ENCODE peak calls at places on chromosomes 3 and 15, in seven cellular contexts. L, F, X, B, O, I and J are unnamed samples.

GRCh38 chr15:41423979-41424659 is 7.2 kb downstream of the RTF1 start:
- DNase-seq in O (no peak), B (peak), F (no peak), L (no peak), X (no peak), I (no peak), J (peak)

GRCh38 chr3:132593950-132594328 is 3.1 kb upstream of the ACKR4 start:
- DNase-seq in O (no peak), B (no peak), L (peak), I (no peak), F (peak), X (no peak), J (no peak)

GRCh38 chr3:13012228-13012691 is 61.0 kb downstream of the IQSEC1 start:
- DNase-seq in F (no peak), O (peak), X (peak), I (peak), L (peak), B (peak), J (peak)

GRCh38 chr15:44102675-44103254 is 92.3 kb downstream of the FRMD5 start:
- DNase-seq in I (no peak), B (no peak), F (peak), L (peak), X (peak), O (no peak), J (no peak)

GRCh38 chr3:52531636-52532516 is 1.8 kb downstream of the NT5DC2 start:
- DNase-seq in O (no peak), B (no peak), X (no peak), L (no peak), I (no peak), F (no peak), J (peak)

GRCh38 chr3:30193625-30194044 is 412.8 kb upstream of the TGFBR2 start:
- DNase-seq in X (no peak), I (no peak), B (no peak), L (no peak), F (no peak), O (no peak), J (no peak)

GRCh38 chr15:94029495-94029894 is 201.9 kb upstream of the MCTP2 start:
- DNase-seq in B (no peak), F (no peak), L (peak), X (no peak), I (no peak), O (no peak), J (no peak)

GRCh38 chr3:123728014-123728413 is 143.2 kb upstream of the HACD2 start:
- DNase-seq in I (no peak), B (no peak), L (peak), X (no peak), F (no peak), O (no peak), J (no peak)

GRCh38 chr15:91227062-91227461 is 127.0 kb downstream of the SV2B start:
- DNase-seq in L (no peak), O (no peak), F (no peak), I (no peak), X (no peak), B (no peak), J (no peak)

GRCh38 chr3:62667714-62668113 is 207.5 kb downstream of the CADPS start:
- DNase-seq in X (no peak), L (no peak), I (no peak), O (peak), B (no peak), F (no peak), J (no peak)

GRCh38 chr15:87792250-87793030 is 464.1 kb downstream of the NTRK3 start:
- DNase-seq in B (no peak), F (no peak), L (no peak), O (no peak), X (no peak), I (no peak), J (no peak)

GRCh38 chr3:23877324-23877980 is 39.3 kb downstream of the NKIRAS1 start:
- DNase-seq in L (peak), O (no peak), F (peak), X (no peak), B (no peak), I (no peak), J (no peak)

GRCh38 chr3:12353796-12354505 is 65.1 kb downstream of the PPARG start:
- DNase-seq in F (no peak), L (peak), B (no peak), I (no peak), X (no peak), O (no peak), J (no peak)

GRCh38 chr3:20040476-20041196 is 390 bp downstream of the KAT2B start:
- DNase-seq in I (peak), X (peak), O (peak), F (peak), L (peak), B (peak), J (peak)

GRCh38 chr3:79018671-79019136 is 749.1 kb downstream of the ROBO1 start:
- DNase-seq in I (peak), O (no peak), F (peak), L (peak), X (no peak), B (peak), J (peak)

GRCh38 chr15:101023501-101024110 is 104.4 kb downstream of the LRRK1 start:
- DNase-seq in O (no peak), X (no peak), B (no peak), I (peak), L (no peak), F (no peak), J (no peak)

GRCh38 chr3:113157408-113157980 is 53.9 kb upstream of the BOC start:
- DNase-seq in F (no peak), I (no peak), O (no peak), L (peak), X (peak), B (no peak), J (no peak)

GRCh38 chr3:116905805-116906204 is 196.2 kb downstream of the TUSC7 start:
- DNase-seq in O (no peak), F (no peak), B (no peak), I (no peak), X (no peak), L (no peak), J (no peak)

GRCh38 chr15:34847598-34847997 is 52.2 kb upstream of the ACTC1 start:
- DNase-seq in X (no peak), B (no peak), L (peak), F (no peak), O (no peak), I (no peak), J (no peak)

GRCh38 chr3:77227567-77227966 is 187.7 kb downstream of the ROBO2 start:
- DNase-seq in I (no peak), F (no peak), B (no peak), O (no peak), L (no peak), X (no peak), J (no peak)

GRCh38 chr3:169529013-169529412 is 134.5 kb downstream of the MECOM start:
- DNase-seq in I (no peak), L (no peak), F (no peak), X (no peak), O (no peak), B (no peak), J (no peak)

GRCh38 chr15:56244811-56245576 is 1.3 kb upstream of the RFX7 start:
- DNase-seq in L (no peak), B (no peak), O (peak), F (peak), X (no peak), I (peak), J (peak)

GRCh38 chr3:54994026-54994626 is 66.3 kb upstream of the LRTM1 start:
- DNase-seq in I (no peak), O (no peak), X (no peak), B (no peak), F (no peak), L (no peak), J (no peak)
- TF ChIP-seq CTCF in I (no peak), O (no peak), X (no peak), B (no peak), F (no peak), L (no peak), J (no peak)

DNA sequence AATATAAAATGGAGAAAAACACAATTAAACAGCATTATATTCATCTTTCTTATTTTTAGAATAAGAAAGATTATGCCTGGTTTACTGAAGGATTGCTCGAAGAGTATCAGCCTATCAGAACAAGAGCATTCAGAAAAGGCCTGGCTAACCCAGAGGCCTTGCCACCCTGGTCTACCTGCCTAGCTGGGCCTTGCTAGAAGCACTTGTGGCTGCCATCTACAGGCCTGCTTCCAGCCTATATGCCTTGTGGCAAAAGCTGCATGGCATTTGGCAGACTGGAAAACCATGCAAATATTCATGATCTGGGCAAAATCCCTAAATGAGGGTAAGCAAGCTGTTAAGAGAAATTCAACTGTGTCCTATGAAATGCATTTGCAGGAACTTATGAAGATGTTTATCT is 9.3 kb upstream of the ATP13A4 start:
- DNase-seq in X (no peak), B (peak), I (peak), F (no peak), L (no peak), O (no peak), J (no peak)
- TF ChIP-seq CTCF in X (no peak), B (peak), I (no peak), F (peak), L (no peak), O (peak), J (no peak)

DNA sequence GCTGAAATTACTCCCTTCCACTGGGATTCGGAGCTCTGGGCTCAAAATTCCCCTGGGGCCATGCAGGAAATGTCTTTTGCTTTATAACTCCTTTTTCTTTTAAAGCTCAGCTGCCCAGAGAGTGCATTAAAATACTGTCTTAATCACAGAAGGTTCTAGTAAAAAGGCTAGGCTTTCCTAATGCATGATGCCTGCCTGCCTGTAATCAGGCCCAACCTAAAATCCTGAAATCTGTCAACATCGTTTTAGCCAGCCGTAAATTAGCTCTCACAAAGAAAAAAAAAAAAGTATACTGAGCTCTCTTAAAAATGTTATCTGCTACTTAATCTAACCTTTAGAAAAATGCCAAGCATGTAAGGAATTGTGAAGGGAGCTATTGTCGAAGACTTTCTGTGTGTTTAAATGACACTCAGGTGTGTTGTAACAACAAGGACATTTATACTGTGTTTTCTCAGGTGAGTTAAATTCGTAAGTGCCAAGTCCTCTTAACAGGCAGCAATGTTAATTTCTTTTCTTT is 26.4 kb downstream of the RARB start:
- DNase-seq in B (no peak), O (no peak), X (no peak), L (peak), I (no peak), F (no peak), J (no peak)
- TF ChIP-seq CTCF in B (no peak), O (no peak), X (no peak), L (no peak), I (no peak), F (no peak), J (no peak)

GRCh38 chr15:58078591-58078990 is 13.1 kb upstream of the ALDH1A2 start:
- DNase-seq in F (no peak), I (no peak), L (no peak), O (no peak), B (no peak), X (no peak), J (no peak)

GRCh38 chr15:58081891-58082290 is 16.4 kb upstream of the ALDH1A2 start:
- DNase-seq in X (no peak), I (no peak), B (no peak), L (no peak), F (no peak), O (no peak), J (no peak)

GRCh38 chr15:58077427-58077826 is 11.9 kb upstream of the ALDH1A2 start:
- DNase-seq in O (no peak), X (no peak), I (no peak), F (no peak), L (no peak), B (peak), J (no peak)

GRCh38 chr15:58081446-58081845 is 15.9 kb upstream of the ALDH1A2 start:
- DNase-seq in X (no peak), B (no peak), L (peak), I (no peak), F (no peak), O (no peak), J (no peak)

DNA sequence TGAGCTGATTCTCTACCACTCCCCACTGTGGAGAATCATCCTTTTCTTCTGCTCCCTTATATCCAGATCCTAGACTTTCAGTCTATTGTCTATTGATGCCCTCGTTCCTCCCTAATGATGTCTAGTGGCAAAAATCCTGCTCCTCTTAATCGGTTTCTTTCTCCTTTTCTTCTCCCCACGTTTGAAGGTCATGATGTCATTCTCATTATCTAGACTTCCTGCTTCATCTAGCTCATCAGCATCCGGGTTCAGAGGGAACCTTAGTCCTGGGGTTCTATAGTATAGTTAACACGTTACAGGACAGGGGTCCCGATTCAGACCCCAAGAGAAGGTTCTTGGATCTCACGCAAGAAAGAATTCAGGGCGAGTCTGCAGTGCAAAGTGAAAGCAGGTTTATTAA is 14.9 kb upstream of the ALDH1A2 start:
- DNase-seq in L (no peak), B (no peak), O (no peak), X (no peak), F (no peak), I (no peak), J (no peak)
- TF ChIP-seq CTCF in L (no peak), B (no peak), O (no peak), X (no peak), F (no peak), I (no peak), J (no peak)

DNA sequence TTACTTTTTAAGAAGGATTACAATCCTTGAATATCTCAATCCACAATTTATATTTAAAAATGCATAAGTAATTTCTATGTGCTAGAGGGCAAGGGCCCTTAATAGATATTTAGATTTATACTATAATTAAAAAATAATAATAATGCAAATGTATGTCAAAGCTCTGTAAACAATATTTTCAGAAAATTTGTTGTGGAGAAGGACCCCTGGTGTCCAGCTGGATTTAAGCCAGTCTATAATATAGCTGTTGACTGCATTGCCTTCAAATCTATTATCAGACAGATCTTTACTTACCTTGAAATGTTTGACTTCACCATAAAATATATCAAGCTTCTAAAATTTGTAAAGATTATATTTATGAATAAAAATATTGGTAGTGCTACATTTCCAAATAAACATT is 65.6 kb downstream of the ZBTB20 start:
- DNase-seq in L (no peak), B (no peak), I (no peak), O (no peak), X (no peak), F (no peak), J (no peak)
- TF ChIP-seq CTCF in L (no peak), B (no peak), I (no peak), O (no peak), X (no peak), F (peak), J (no peak)

GRCh38 chr3:153970735-153971347 is 150.3 kb upstream of the ARHGEF26 start:
- DNase-seq in I (no peak), O (no peak), F (peak), L (peak), B (peak), X (no peak), J (no peak)
- TF ChIP-seq CTCF in I (peak), O (peak), F (peak), L (peak), B (peak), X (no peak), J (peak)

GRCh38 chr3:186220886-186221285 is 112.0 kb upstream of the ETV5 start:
- DNase-seq in F (no peak), O (no peak), L (no peak), B (no peak), I (no peak), X (peak), J (no peak)

GRCh38 chr3:186224211-186224610 is 115.3 kb upstream of the ETV5 start:
- DNase-seq in I (no peak), F (no peak), L (no peak), X (no peak), O (no peak), B (no peak), J (no peak)

GRCh38 chr3:186221733-186222378 is 113.0 kb upstream of the ETV5 start:
- DNase-seq in B (no peak), F (no peak), L (no peak), I (no peak), O (no peak), X (no peak), J (no peak)

GRCh38 chr3:186225603-186226002 is 116.7 kb upstream of the ETV5 start:
- DNase-seq in X (no peak), L (no peak), F (no peak), B (no peak), I (no peak), O (no peak), J (peak)

DNA sequence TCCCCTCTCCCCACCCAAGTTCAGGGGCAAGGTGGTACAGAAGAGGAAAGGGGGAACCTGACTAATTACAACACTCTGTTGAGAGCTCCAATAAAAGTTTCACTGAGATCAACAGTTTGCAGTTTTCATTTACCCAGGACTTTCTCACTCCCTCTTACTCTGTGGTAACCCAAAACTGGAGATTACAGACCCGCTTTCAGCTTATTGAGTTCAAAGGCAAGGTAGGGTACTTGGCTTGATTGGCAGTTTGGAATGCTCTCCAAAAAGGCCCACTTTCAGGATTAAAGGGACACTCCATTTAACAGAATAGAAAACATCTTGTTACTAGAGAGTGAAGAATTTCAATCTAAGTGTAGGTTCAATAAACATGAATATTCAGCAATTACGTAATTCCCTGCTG is 117.6 kb upstream of the ETV5 start:
- DNase-seq in I (no peak), L (no peak), O (no peak), B (no peak), X (no peak), F (no peak), J (no peak)
- TF ChIP-seq CTCF in I (no peak), L (no peak), O (no peak), B (no peak), X (no peak), F (no peak), J (no peak)

DNA sequence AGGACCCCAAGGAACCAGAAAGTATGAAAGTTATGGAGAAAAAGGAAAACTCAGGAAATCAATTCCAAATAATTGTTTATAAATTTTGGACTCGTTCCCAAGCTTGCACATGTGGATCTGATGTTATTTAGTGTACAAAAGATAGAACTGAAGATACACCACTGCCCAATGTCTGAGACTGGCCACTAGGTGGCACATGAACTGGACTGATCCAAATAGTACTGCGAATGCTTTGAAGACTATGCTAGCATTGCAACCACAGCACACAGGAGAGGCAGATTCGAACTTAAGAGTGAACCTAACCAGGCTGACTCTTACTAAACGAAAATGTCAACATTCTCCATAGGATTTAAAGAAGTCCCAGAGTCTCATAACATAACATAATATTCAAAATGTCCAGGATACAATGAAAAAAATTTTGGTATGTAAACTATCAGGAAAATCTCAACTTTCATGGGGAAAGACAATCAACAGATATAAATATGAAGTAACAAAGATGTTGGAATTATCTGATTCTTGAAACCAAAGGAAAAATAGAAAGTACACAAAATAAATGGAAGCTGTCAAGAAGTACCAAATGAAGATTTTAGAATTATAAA is 596.7 kb downstream of the FGF12 start:
- DNase-seq in O (peak), I (peak), B (peak), L (peak), X (peak), F (peak), J (peak)
- TF ChIP-seq CTCF in O (peak), I (peak), B (peak), L (peak), X (peak), F (peak), J (peak)

DNA sequence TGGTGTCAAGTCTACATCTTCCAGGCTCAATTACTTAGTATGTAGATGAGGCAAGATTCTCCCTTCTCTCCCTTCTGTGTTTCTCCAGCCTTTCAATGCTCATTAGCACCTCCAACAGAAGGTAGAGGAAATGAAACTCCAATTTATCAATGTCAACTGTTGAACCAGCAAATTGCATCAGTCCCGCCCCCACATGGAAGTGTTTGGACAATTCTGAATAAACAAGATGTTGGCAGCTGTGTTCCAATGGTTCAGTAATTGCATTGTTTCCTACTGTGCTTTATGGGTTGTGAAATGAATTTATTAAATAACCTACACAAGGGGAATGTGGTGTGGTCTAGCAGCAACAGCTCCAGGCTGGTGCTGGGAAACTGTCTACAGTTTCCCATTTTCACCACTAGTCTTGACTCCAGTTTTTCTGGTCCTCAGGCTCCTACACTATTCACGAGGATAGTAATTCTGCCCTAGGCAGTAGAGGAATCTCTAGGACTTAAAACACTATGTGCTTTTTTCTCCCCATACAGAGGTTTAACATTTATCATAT is 91.9 kb downstream of the MB21D2 start:
- DNase-seq in B (no peak), F (no peak), O (no peak), L (peak), I (peak), X (peak), J (no peak)
- TF ChIP-seq CTCF in B (peak), F (peak), O (no peak), L (peak), I (no peak), X (peak), J (peak)